ENCODE peak calls at places on chromosomes 12 and 14, in seven cellular contexts. F is OCI-LY7, P is natural killer cell, X is WERI-Rb-1, B is PC-9, C is fibroblast of pulmonary artery, A is astrocyte of the spinal cord. U is an unnamed sample.

GRCh38 chr14:32578181-32578580 is 249.1 kb downstream of the AKAP6 start:
- DNase-seq in F (no peak), P (no peak), X (no peak), B (no peak), C (no peak), A (no peak), U (no peak)

GRCh38 chr12:104707179-104707578 is 250.4 kb downstream of the CHST11 start:
- DNase-seq in F (no peak), P (no peak), X (no peak), B (no peak), C (no peak), A (peak), U (no peak)

GRCh38 chr12:108914031-108914630 is 34.2 kb downstream of the DAO start:
- DNase-seq in F (no peak), P (no peak), X (no peak), B (no peak), C (peak), A (no peak), U (peak)

GRCh38 chr14:77593501-77593911 is 22.9 kb downstream of the SPTLC2 start:
- DNase-seq in F (peak), P (no peak), X (no peak), B (no peak), C (peak), A (peak), U (no peak)

GRCh38 chr12:47991592-47991991 is 12.7 kb downstream of the COL2A1 start:
- DNase-seq in F (no peak), P (no peak), X (peak), B (no peak), C (no peak), A (no peak), U (no peak)

GRCh38 chr12:10960260-10960659 is 21.2 kb upstream of the TAS2R14 start:
- DNase-seq in F (no peak), P (no peak), X (no peak), B (no peak), C (no peak), A (no peak), U (no peak)

GRCh38 chr12:15979096-15980091 is 68.3 kb downstream of the DERA start:
- DNase-seq in F (no peak), P (no peak), X (peak), B (peak), C (peak), A (peak), U (no peak)

GRCh38 chr14:32657081-32657480 is 281.6 kb upstream of the NPAS3 start:
- DNase-seq in F (no peak), P (no peak), X (no peak), B (no peak), C (peak), A (peak), U (peak)

GRCh38 chr14:50233335-50234250 is 2.2 kb upstream of the SOS2 start:
- DNase-seq in F (no peak), P (no peak), X (no peak), B (no peak), C (no peak), A (no peak), U (no peak)

GRCh38 chr14:48792376-48793024 is 793.7 kb downstream of the RPS29 start:
- DNase-seq in F (no peak), P (no peak), X (no peak), B (no peak), C (no peak), A (no peak), U (no peak)
- TF ChIP-seq CTCF in F (no peak), P (no peak), X (no peak), B (no peak), C (no peak), A (no peak), U (no peak)

DNA sequence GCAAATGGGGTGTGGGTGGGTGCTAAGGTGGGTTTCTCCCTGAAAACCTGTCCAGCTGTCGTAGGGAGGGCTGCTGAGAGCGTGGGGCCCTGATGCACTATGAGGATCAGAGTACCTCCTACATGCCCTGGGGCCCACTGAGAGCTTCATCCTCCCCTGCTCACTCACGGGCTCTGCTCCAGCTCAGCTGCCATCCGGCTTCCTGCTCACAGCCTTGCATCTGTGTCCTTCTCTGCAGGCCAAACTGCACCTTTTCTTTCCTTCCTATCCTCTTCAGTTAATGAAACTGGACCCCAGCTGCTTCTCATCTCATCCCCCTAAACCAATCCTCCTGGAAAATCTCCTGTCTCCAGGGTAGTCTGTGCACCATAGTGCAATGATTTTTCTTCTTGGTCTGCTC is 22.2 kb upstream of the GPRC5D start:
- DNase-seq in F (no peak), P (no peak), X (no peak), B (no peak), C (no peak), A (no peak), U (no peak)
- TF ChIP-seq CTCF in F (no peak), P (no peak), X (no peak), B (no peak), C (no peak), A (no peak), U (no peak)

GRCh38 chr12:120739821-120740613 is 14.4 kb downstream of the ACADS start:
- DNase-seq in F (no peak), P (no peak), X (no peak), B (no peak), C (no peak), A (no peak), U (no peak)

GRCh38 chr12:120736404-120737331 is 11.0 kb downstream of the ACADS start:
- DNase-seq in F (no peak), P (no peak), X (no peak), B (no peak), C (no peak), A (no peak), U (no peak)

GRCh38 chr12:120739031-120739762 is 13.6 kb downstream of the ACADS start:
- DNase-seq in F (no peak), P (no peak), X (no peak), B (no peak), C (no peak), A (no peak), U (no peak)

GRCh38 chr12:120738252-120739030 is 12.8 kb downstream of the ACADS start:
- DNase-seq in F (no peak), P (no peak), X (no peak), B (no peak), C (no peak), A (no peak), U (no peak)

DNA sequence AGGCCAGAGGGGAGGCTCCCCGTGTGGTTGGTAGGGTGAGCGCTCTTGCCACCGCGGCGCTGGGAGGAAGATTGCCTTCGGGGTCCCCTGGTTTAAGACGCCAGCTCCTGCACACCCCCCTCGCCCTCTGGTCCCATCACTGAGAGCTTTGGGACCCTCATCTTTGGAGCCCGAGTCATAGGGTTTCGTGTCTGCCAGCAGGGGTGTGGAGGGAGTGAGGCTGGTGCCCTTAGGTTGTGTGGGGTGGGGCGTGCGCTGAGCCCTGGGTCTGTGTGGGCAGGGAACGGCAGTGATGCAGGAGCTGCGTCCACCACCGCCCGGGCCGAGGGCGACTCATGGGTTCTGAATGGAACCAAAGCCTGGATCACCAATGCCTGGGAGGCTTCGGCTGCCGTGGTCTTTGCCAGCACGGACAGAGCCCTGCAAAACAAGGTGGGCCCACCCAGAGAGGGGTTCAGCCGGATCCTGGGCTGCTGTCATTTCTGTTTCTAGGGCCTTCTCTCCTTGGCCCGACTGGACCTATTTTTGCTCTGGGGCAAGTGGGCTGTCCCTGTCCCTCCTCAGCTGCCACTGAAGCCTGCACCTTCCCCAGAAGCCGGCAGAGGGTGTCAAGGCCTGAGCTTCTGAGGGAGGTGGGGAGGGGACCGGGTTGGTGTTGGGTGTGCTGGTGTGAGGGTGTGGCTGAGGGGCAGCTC is 12.1 kb downstream of the ACADS start:
- DNase-seq in F (peak), P (no peak), X (no peak), B (no peak), C (no peak), A (no peak), U (no peak)
- TF ChIP-seq CTCF in F (peak), P (no peak), X (peak), B (no peak), C (peak), A (peak), U (no peak)

GRCh38 chr14:94051115-94051514 is 25.0 kb downstream of the OTUB2 start:
- DNase-seq in F (peak), P (peak), X (peak), B (no peak), C (peak), A (peak), U (no peak)
- TF ChIP-seq CTCF in F (peak), P (no peak), X (peak), B (no peak), C (peak), A (peak), U (no peak)

DNA sequence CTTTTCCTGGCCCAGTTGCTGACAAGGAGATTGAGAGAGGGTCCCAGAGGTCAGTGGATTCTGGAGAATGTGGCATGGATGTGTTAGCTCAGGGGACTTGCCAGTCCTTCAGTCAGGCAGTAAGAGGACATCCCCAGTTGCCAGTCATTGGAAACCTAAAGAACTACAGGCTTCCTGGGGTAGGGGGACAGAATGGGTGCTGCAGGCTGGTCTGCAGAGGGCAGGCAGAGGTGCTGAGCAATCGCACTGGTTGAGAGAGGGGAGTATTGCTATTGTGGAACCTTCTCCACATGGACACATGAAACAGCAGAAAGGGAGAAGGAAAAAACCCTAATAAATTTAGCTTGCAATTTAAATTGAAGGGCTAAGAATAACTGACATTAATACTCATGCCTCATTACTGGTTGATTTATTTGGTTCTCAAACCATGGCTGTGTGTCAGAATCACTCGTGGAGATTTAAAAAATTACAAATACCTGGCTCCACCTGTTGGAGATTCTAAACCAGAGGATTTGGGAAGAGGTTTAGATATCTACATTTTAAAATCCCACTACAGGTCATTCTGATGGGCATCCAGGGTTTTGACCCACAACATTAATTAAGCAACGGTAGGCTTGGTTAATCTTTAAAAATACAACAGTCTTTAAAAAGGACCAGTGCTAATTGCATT is 71.2 kb upstream of the SLC38A2 start:
- DNase-seq in F (no peak), P (no peak), X (no peak), B (no peak), C (no peak), A (no peak), U (no peak)
- TF ChIP-seq CTCF in F (no peak), P (no peak), X (no peak), B (no peak), C (no peak), A (no peak), U (no peak)

DNA sequence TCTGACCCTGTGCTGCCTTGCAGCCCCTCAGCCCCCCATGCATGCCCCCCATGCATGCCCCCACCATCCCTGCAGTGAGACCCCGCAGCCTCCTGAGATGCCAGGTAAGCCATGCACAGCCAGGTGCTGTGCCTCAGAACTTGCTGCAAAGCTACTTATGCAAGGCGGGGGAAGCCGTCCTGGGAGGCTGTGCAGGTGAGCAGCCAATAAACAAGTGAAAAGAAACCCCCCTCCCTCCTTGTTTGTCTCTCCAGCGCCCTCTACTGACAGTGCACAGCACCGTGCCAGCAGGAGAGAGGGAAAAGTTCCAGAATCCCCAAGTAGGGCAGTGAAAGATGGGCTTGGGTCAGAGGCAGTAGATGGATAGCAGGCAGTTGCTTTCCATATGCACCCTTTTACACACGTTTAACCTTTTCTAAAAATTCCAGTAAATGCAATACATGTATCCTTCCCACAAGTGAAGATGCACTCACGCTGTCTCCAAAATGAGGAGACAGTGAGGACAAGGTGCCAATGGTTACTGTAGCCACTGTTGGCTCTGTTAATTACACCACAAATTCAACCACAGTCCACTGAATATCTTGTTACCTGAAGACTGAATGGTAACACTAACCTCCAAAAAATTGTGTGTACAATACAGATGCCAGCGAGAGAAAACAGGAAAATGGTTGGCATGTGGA is 18.0 kb downstream of the TNFAIP2 start:
- DNase-seq in F (peak), P (no peak), X (peak), B (peak), C (peak), A (no peak), U (no peak)
- TF ChIP-seq CTCF in F (peak), P (peak), X (peak), B (peak), C (peak), A (peak), U (peak)

GRCh38 chr14:70339039-70339438 is 20.4 kb downstream of the COX16 start:
- DNase-seq in F (no peak), P (no peak), X (no peak), B (no peak), C (no peak), A (no peak), U (no peak)
- TF ChIP-seq CTCF in F (no peak), P (no peak), X (no peak), B (peak), C (no peak), A (no peak), U (no peak)

U was measured in CD14-positive monocyte.